ENCODE peak calls at places on chromosomes 7 and 10, in five cellular contexts. J, T, H, N and P are unnamed samples.
A peak's percentile ranks its signal among the peaks of the same experiment; 100 is the strongest.

GRCh38 chr7:373818-374705 is 84.1 kb downstream of the FOXL3 start:
- DNase-seq in J (peak; percentile 25), T (peak; percentile 45), H (no peak), N (peak; percentile 49), P (no peak)

GRCh38 chr10:30674796-30675195 is 45.2 kb upstream of the LYZL2 start:
- DNase-seq in J (no peak), T (no peak), H (no peak), N (no peak), P (no peak)

GRCh38 chr10:71035511-71036278 is 147.3 kb upstream of the PCBD1 start:
- DNase-seq in J (no peak), T (peak; percentile 20), H (no peak), N (no peak), P (no peak)

GRCh38 chr10:76411719-76412435 is 980.5 kb downstream of the LRMDA start:
- DNase-seq in J (no peak), T (no peak), H (no peak), N (no peak), P (no peak)

GRCh38 chr10:67696029-67696428 is at the start of gene CTNNA3:
- DNase-seq in J (no peak), T (no peak), H (no peak), N (no peak), P (no peak)

GRCh38 chr10:71795248-71795647 is 21.9 kb upstream of the VSIR start:
- DNase-seq in J (no peak), T (no peak), H (no peak), N (no peak), P (no peak)

GRCh38 chr7:80900583-80901576 is 18.0 kb downstream of the SEMA3C start:
- DNase-seq in J (no peak), T (no peak), H (no peak), N (no peak), P (no peak)

GRCh38 chr10:78524941-78525340 is 491.3 kb downstream of the RPS24 start:
- DNase-seq in J (no peak), T (no peak), H (no peak), N (no peak), P (no peak)

GRCh38 chr10:71513896-71514295 is 117.2 kb downstream of the CDH23 start:
- DNase-seq in J (no peak), T (no peak), H (no peak), N (no peak), P (no peak)

GRCh38 chr7:46315891-46316290 is 394.8 kb upstream of the IGFBP3 start:
- DNase-seq in J (no peak), T (no peak), H (no peak), N (no peak), P (no peak)

GRCh38 chr7:127850195-127850594 is 181.0 kb downstream of the LRRC4 start:
- DNase-seq in J (no peak), T (no peak), H (no peak), N (no peak), P (no peak)

GRCh38 chr10:1829712-1830111 is 92.4 kb upstream of the ADARB2 start:
- DNase-seq in J (no peak), T (no peak), H (no peak), N (no peak), P (no peak)

GRCh38 chr10:30434273-30435067 is 486 bp downstream of the MAP3K8 start:
- DNase-seq in J (peak; percentile 82), T (peak; percentile 81), H (peak; percentile 94), N (peak; percentile 85), P (peak; percentile 94)

GRCh38 chr7:12158334-12159060 is 52.6 kb upstream of the TMEM106B start:
- DNase-seq in J (no peak), T (no peak), H (no peak), N (no peak), P (no peak)

GRCh38 chr10:132669208-132669861 is 116.6 kb downstream of the NKX6-2 start:
- DNase-seq in J (no peak), T (peak; percentile 39), H (peak; percentile 17), N (peak; percentile 47), P (no peak)

GRCh38 chr7:24975647-24976260 is 4.2 kb downstream of the OSBPL3 start:
- DNase-seq in J (no peak), T (no peak), H (no peak), N (no peak), P (no peak)

GRCh38 chr7:31073486-31074383 is 21.6 kb downstream of the ADCYAP1R1 start:
- DNase-seq in J (no peak), T (peak; percentile 20), H (no peak), N (no peak), P (no peak)

GRCh38 chr10:3978762-3979161 is 193.8 kb upstream of the KLF6 start:
- DNase-seq in J (no peak), T (no peak), H (no peak), N (no peak), P (no peak)

GRCh38 chr7:68730871-68731403 is 867.3 kb upstream of the AUTS2 start:
- DNase-seq in J (peak; percentile 82), T (peak; percentile 58), H (peak; percentile 64), N (peak; percentile 63), P (no peak)

GRCh38 chr10:133460208-133460769 is 6.5 kb downstream of the SCART1 start:
- DNase-seq in J (no peak), T (no peak), H (no peak), N (no peak), P (no peak)

DNA sequence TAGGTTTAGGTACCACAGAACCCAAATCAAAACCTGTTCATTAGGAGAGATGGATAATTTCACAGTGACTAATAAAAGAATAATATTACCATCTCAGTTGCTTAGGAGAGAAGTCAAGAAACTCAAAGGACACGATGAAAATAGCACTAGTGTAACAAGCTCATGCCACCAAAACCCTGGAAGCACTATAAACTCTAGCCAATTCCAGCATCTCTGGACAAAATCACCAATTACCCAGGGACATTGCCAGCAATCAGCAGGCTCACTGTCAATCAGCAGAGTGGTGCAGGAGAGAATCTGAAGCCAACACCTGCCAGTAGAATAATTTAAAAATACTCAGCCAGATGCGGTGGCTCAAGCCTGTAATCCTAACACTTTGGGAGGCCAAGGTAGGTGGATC is 88.9 kb downstream of the ARMH3 start:
- DNase-seq in J (no peak), T (no peak), H (no peak), N (no peak), P (no peak)
- H3K4me1 ChIP-seq in J (no peaks in the 10 kb centered on the region), T (peaks cover 12% of the 10 kb centered on the region), H (peaks cover 8% of the 10 kb centered on the region), N (no peaks in the 10 kb centered on the region), P (peaks cover 12% of the 10 kb centered on the region)

GRCh38 chr10:32189400-32190084 is 133.3 kb upstream of the KIF5B start:
- DNase-seq in J (no peak), T (no peak), H (no peak), N (no peak), P (no peak)
- TF ChIP-seq CTCF in J (no peak), T (peak; percentile 61), H (peak; percentile 21), N (no peak), P (peak; percentile 31)

DNA sequence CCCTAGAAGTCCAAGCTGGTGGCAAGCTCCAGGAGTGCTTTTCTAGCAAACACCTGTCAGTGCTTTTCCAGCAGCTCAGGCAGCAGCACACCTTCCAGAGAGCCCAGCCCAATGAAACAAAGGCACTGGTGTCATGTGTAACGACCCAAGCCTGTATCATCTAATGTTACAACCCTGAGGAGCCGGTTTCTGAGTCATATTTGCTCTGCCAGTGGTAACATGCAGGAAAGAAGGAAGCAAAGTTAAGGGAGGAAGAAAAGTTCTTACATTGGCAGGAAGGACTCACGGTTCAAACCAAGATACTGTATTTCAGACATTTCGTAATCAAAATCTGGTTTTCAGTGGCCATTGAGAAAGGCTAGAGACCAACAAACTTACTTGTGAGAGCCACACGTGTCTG is at the start of gene ANKRD22:
- DNase-seq in J (peak; percentile 85), T (peak; percentile 56), H (no peak), N (peak; percentile 56), P (peak; percentile 28)
- TF ChIP-seq POLR2A in J (no peak), T (peak; percentile 35), H (no peak), N (no peak), P (no peak)

GRCh38 chr7:130874071-130874915 is 140.3 kb upstream of the KLF14 start:
- DNase-seq in J (no peak), T (no peak), H (no peak), N (no peak), P (no peak)
- H3K4me1 ChIP-seq in J (peaks cover 11% of the 10 kb centered on the region), T (no peaks in the 10 kb centered on the region), H (no peaks in the 10 kb centered on the region), N (no peaks in the 10 kb centered on the region), P (peaks cover 13% of the 10 kb centered on the region)

GRCh38 chr10:24849051-24849450 is 103.4 kb downstream of the PRTFDC1 start:
- DNase-seq in J (no peak), T (no peak), H (no peak), N (no peak), P (no peak)
- TF ChIP-seq CTCF in J (no peak), T (no peak), H (no peak), N (no peak), P (no peak)